ENCODE peak calls at places on chromosomes 5 and 9, in four cellular contexts. R is ovary, F is A673, V is esophagus squamous epithelium. T is an unnamed sample.

GRCh38 chr9:3447813-3448212 is 78.0 kb downstream of the RFX3 start:
- DNase-seq in V (no peak), R (no peak), F (no peak), T (no peak)

GRCh38 chr9:114787781-114788498 is 17.9 kb downstream of the TNFSF15 start:
- DNase-seq in R (no peak), F (no peak), V (no peak), T (no peak)

GRCh38 chr9:75238311-75238976 is 150.1 kb downstream of the OSTF1 start:
- DNase-seq in V (no peak), R (no peak), F (peak; percentile 75), T (peak; percentile 9)

GRCh38 chr9:82273121-82273520 is 284.5 kb downstream of the SPATA31D1 start:
- DNase-seq in R (no peak), F (no peak), V (no peak), T (no peak)

GRCh38 chr9:120583958-120584369 is 4.0 kb upstream of the CDK5RAP2 start:
- DNase-seq in F (peak; percentile 68), R (no peak), V (no peak), T (peak; percentile 10)

GRCh38 chr5:132747693-132748440 is 641 bp downstream of the CCNI2 start:
- DNase-seq in R (no peak), F (no peak), V (no peak), T (peak; percentile 36)

GRCh38 chr5:113142186-113142585 is 165.6 kb downstream of the DCP2 start:
- DNase-seq in V (no peak), R (no peak), F (no peak), T (no peak)

GRCh38 chr9:98455957-98456621 is 200.6 kb upstream of the TBC1D2 start:
- DNase-seq in F (peak; percentile 14), V (no peak), R (no peak), T (no peak)

GRCh38 chr5:174831985-174832384 is 107.6 kb downstream of the MSX2 start:
- DNase-seq in R (no peak), V (no peak), F (no peak), T (no peak)

GRCh38 chr5:14054111-14054854 is 88.9 kb upstream of the TRIO start:
- DNase-seq in F (no peak), V (no peak), R (no peak), T (no peak)

GRCh38 chr5:88813244-88813643 is 69.7 kb downstream of the MEF2C start:
- DNase-seq in R (no peak), F (no peak), V (no peak), T (no peak)

GRCh38 chr9:68843239-68843638 is 138.2 kb downstream of the PIP5K1B start:
- DNase-seq in F (no peak), V (no peak), R (no peak), T (no peak)

GRCh38 chr9:133131506-133131905 is 10.5 kb upstream of the RALGDS start:
- DNase-seq in V (no peak), F (no peak), R (no peak), T (no peak)

GRCh38 chr9:133134419-133135190 is 13.6 kb upstream of the RALGDS start:
- DNase-seq in V (no peak), F (no peak), R (no peak), T (no peak)

GRCh38 chr9:133130721-133131244 is 9.7 kb upstream of the RALGDS start:
- DNase-seq in V (no peak), R (no peak), F (no peak), T (peak; percentile 62)

GRCh38 chr9:133133680-133134418 is 12.8 kb upstream of the RALGDS start:
- DNase-seq in F (no peak), V (peak; percentile 66), R (peak; percentile 79), T (peak; percentile 90)

DNA sequence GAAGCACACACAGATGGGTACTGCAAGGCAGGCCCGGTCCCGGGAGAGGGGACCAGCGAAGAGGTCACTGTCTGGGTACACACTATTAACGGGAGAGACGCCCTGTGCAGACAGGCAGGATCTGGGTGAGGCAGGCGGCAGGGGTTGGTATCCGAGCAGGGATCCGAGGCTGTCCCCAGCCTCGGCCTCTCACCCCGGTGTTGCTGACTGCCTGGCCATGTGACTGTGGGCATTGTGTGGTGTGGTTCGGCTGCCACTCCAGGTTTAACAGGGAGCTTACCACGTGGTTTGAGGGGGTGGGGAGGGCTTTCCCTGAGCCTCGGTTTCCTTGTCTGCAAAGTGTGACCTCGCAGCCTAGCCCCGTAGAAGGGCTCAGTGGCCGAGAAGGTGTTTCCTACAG is 11.1 kb upstream of the RALGDS start:
- DNase-seq in F (no peak), R (no peak), V (no peak), T (no peak)
- H3K4me1 ChIP-seq in F (peaks cover 5% of the 10 kb centered on the region), R (peaks cover 27% of the 10 kb centered on the region), V (peaks cover 96% of the 10 kb centered on the region), T (peaks cover 94% of the 10 kb centered on the region)

DNA sequence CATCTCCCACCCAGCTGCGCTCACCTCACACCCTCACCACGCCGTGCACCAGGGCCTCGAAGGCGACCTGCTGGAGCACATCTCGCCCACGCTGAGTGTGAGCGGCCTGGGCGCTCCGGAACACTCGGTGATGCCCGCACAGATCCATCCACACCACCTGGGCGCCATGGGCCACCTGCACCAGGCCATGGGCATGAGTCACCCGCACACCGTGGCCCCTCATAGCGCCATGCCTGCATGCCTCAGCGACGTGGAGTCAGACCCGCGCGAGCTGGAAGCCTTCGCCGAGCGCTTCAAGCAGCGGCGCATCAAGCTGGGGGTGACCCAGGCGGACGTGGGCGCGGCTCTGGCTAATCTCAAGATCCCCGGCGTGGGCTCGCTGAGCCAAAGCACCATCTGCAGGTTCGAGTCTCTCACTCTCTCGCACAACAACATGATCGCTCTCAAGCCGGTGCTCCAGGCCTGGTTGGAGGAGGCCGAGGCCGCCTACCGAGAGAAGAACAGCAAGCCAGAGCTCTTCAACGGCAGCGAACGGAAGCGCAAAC is 1.1 kb downstream of the POU4F3 start:
- DNase-seq in R (no peak), F (no peak), V (no peak), T (no peak)
- H3K4me3 ChIP-seq in R (no peak overlapping the region), F (no peak overlapping the region), V (no peak overlapping the region), T (no peak overlapping the region)

GRCh38 chr9:95980262-95981125 is 105.0 kb downstream of the ERCC6L2 start:
- DNase-seq in R (no peak), F (peak; percentile 41), V (no peak), T (no peak)
- H3K27ac ChIP-seq in R (no peak overlapping the region), F (peak overlapping the region; percentile 63), V (no peak overlapping the region), T (no peak overlapping the region)

GRCh38 chr5:109697339-109697738 is 7.6 kb downstream of the MAN2A1 start:
- DNase-seq in F (no peak), R (no peak), V (no peak), T (no peak)

GRCh38 chr5:109693535-109694152 is 3.9 kb downstream of the MAN2A1 start:
- DNase-seq in V (no peak), F (no peak), R (no peak), T (no peak)

GRCh38 chr5:109694451-109694891 is 4.7 kb downstream of the MAN2A1 start:
- DNase-seq in V (no peak), F (no peak), R (no peak), T (no peak)

GRCh38 chr5:109692852-109693251 is 3.1 kb downstream of the MAN2A1 start:
- DNase-seq in R (no peak), F (no peak), V (no peak), T (no peak)

DNA sequence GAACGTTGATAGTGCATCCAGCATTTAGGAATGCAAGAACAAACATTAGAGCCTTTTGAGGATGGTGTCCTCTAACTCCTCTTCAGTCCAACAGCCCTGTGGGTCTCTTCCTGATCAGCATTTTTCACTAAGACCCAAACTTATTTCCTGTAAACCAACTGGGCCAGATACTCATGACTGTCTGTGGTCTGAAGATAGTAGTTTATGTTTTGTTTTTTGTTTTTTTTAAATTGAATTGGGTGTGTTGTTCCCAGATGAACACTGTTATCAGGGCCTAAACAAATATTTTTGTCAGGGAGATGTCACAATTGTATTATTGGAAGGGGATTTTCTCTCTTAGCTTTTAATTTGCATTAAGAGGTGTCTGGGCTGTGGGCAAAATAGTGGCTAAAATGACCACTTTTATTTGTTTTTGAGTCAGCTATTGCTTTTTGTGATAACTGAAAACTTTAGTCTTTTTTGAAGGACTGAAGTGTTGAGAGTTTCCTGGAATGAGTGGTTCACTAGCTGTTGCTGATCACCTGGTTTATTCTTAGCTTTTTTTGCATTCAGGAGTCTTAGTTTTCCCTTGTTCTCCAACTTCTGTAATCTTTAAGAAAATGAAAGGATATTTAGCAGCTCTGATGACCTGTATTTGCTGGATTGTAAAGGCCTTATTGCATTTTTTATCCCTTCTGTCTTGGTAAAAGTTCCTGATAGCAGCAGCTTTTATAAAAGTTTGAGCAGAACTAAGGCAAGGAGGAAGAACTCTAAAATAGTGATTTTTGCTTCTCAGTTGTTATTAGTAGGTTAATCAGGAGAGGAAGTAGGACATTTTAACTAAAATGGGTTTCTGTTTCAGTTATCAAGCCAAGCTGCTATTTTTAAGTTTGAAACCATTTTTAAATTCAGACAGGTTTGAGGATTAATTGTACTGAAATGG is 5.5 kb downstream of the MAN2A1 start:
- DNase-seq in F (no peak), R (no peak), V (no peak), T (no peak)
- H3K4me1 ChIP-seq in F (peaks cover 60% of the 10 kb centered on the region), R (peaks cover 11% of the 10 kb centered on the region), V (peaks cover 71% of the 10 kb centered on the region), T (peaks cover 28% of the 10 kb centered on the region)

GRCh38 chr5:138610468-138611294 is 35.5 kb upstream of the HSPA9 start:
- DNase-seq in V (no peak), F (no peak), R (peak; percentile 55), T (no peak)
- H3K4me3 ChIP-seq in V (peak overlapping the region; percentile 38), F (peak overlapping the region; percentile 51), R (no peak overlapping the region), T (no peak overlapping the region)

GRCh38 chr5:7494446-7495132 is 98.7 kb downstream of the ADCY2 start:
- DNase-seq in F (no peak), R (no peak), V (no peak), T (no peak)
- H3K27ac ChIP-seq in F (no peak overlapping the region), R (no peak overlapping the region), V (no peak overlapping the region), T (no peak overlapping the region)

GRCh38 chr5:17276445-17276844 is 59.0 kb downstream of the BASP1 start:
- DNase-seq in V (no peak), F (no peak), R (no peak), T (no peak)

GRCh38 chr5:17277907-17278306 is 60.5 kb downstream of the BASP1 start:
- DNase-seq in R (no peak), F (no peak), V (no peak), T (no peak)

GRCh38 chr5:17278931-17279330 is 61.5 kb downstream of the BASP1 start:
- DNase-seq in V (no peak), R (no peak), F (no peak), T (no peak)

GRCh38 chr5:17272111-17272510 is 54.7 kb downstream of the BASP1 start:
- DNase-seq in R (no peak), V (no peak), F (no peak), T (no peak)

GRCh38 chr5:17275279-17276158 is 58.1 kb downstream of the BASP1 start:
- DNase-seq in R (no peak), F (no peak), V (no peak), T (no peak)
- H3K4me1 ChIP-seq in R (no peaks in the 10 kb centered on the region), F (peaks cover 55% of the 10 kb centered on the region), V (no peaks in the 10 kb centered on the region), T (no peaks in the 10 kb centered on the region)

DNA sequence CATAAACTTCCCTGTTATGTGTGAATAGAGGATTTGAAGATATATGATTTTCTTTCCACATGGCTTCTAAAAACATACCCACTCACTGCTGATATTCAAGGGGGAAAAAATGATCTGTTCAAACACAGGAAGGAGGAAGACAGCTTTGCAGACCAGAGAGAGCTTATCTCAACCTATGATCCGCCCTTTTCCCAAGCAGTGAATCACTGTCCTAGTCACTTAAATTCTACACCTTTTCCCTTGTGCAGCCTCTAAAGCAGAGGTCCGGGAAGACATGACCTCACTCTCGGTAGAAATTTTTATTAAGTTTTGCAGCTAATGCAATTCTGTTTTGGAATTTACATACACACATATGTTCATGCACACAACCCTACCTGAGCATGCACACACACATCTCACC is 197.2 kb downstream of the DIRAS2 start:
- DNase-seq in F (no peak), V (no peak), R (no peak), T (no peak)
- H3K4me3 ChIP-seq in F (no peak overlapping the region), V (no peak overlapping the region), R (no peak overlapping the region), T (no peak overlapping the region)

T was measured in effector memory CD4-positive, alpha-beta T cell.